ENCODE peak calls at places on chromosomes 4 and X, in ten cellular contexts. V is RWPE2, I is AG09309, O is AG10803, K is kidney epithelial cell, X is astrocyte, E is lower leg skin, B is endodermal cell, G is foreskin keratinocyte, A is fibroblast of the aortic adventitia. Q is an unnamed sample.
A peak's percentile ranks its signal among the peaks of the same experiment; 100 is the strongest.

GRCh38 chr4:87317527-87317926 is 5.2 kb downstream of the HSD17B13 start:
- DNase-seq in G (peak; percentile 17), B (no peak), X (no peak), A (peak; percentile 50), K (no peak), O (no peak), E (no peak), V (no peak), I (no peak), Q (peak; percentile 12)

GRCh38 chr4:111959202-111959601 is 186.1 kb upstream of the FAM241A start:
- DNase-seq in B (no peak), K (no peak), V (no peak), G (peak; percentile 38), I (no peak), A (peak; percentile 32), X (peak; percentile 21), O (peak; percentile 33), E (no peak), Q (no peak)

GRCh38 chr4:186981161-186981560 is 257.5 kb upstream of the FAT1 start:
- DNase-seq in B (no peak), O (peak; percentile 33), V (no peak), I (no peak), E (no peak), X (peak; percentile 6), G (no peak), A (peak; percentile 5), K (no peak), Q (no peak)

GRCh38 chr4:22410645-22411247 is 105.1 kb downstream of the ADGRA3 start:
- DNase-seq in X (no peak), G (no peak), E (no peak), A (peak; percentile 48), I (no peak), V (no peak), K (no peak), B (no peak), O (peak; percentile 17), Q (no peak)

GRCh38 chr4:80592950-80593349 is 257.4 kb downstream of the CFAP299 start:
- DNase-seq in V (no peak), O (no peak), A (no peak), G (no peak), I (no peak), B (no peak), K (no peak), E (no peak), X (no peak), Q (no peak)

GRCh38 chr4:29853843-29854242 is 866.3 kb upstream of the PCDH7 start:
- DNase-seq in B (peak; percentile 76), I (no peak), A (no peak), O (no peak), G (no peak), E (no peak), X (no peak), K (no peak), V (no peak), Q (no peak)

GRCh38 chr4:143558823-143559756 is 45.6 kb downstream of the SMARCA5 start:
- DNase-seq in E (peak; percentile 20), G (peak; percentile 39), V (peak; percentile 85), K (peak; percentile 18), O (peak; percentile 50), B (peak; percentile 95), I (peak; percentile 2), A (peak; percentile 43), X (peak; percentile 36), Q (peak; percentile 66)

GRCh38 chrX:23871905-23872546 is 35.7 kb downstream of the APOO start:
- DNase-seq in X (no peak), B (no peak), I (no peak), G (no peak), O (no peak), V (no peak), A (no peak), K (no peak), E (no peak), Q (no peak)

GRCh38 chr4:146247356-146247755 is 33.0 kb downstream of the REELD1 start:
- DNase-seq in I (no peak), B (no peak), G (no peak), E (no peak), K (no peak), X (no peak), O (no peak), A (no peak), V (no peak), Q (no peak)

GRCh38 chrX:107355533-107355932 is 93.9 kb upstream of the FRMPD3 start:
- DNase-seq in G (no peak), O (no peak), A (no peak), B (peak; percentile 78), I (no peak), K (no peak), X (no peak), V (no peak), E (no peak), Q (no peak)

GRCh38 chrX:29435396-29435795 is 780.0 kb upstream of the MAGEB2 start:
- DNase-seq in G (no peak), B (no peak), O (peak; percentile 0), V (no peak), I (no peak), E (no peak), K (no peak), X (peak; percentile 43), A (peak; percentile 5), Q (no peak)

GRCh38 chr4:184284742-184285141 is 67.1 kb upstream of the ENPP6 start:
- DNase-seq in X (no peak), E (no peak), V (no peak), K (no peak), I (no peak), O (no peak), B (no peak), G (no peak), A (no peak), Q (no peak)

GRCh38 chr4:184286346-184286745 is 68.7 kb upstream of the ENPP6 start:
- DNase-seq in B (no peak), A (peak; percentile 59), I (no peak), G (no peak), V (no peak), K (no peak), X (no peak), O (peak; percentile 53), E (no peak), Q (no peak)

GRCh38 chr4:184288451-184289178 is 70.9 kb upstream of the ENPP6 start:
- DNase-seq in I (no peak), E (no peak), K (no peak), B (no peak), A (no peak), O (no peak), X (no peak), V (no peak), G (no peak), Q (no peak)

GRCh38 chr4:184289179-184289535 is 71.5 kb upstream of the ENPP6 start:
- DNase-seq in X (no peak), B (no peak), V (no peak), G (no peak), I (no peak), E (no peak), O (no peak), A (no peak), K (no peak), Q (no peak)

GRCh38 chr4:184287697-184288255 is 70.1 kb upstream of the ENPP6 start:
- DNase-seq in K (no peak), I (peak; percentile 23), O (peak; percentile 45), E (no peak), V (no peak), B (peak; percentile 67), G (peak; percentile 33), X (no peak), A (peak; percentile 85), Q (peak; percentile 63)
- TF ChIP-seq CTCF in K (peak; percentile 28), I (peak; percentile 52), O (peak; percentile 41), E (no peak), V (peak; percentile 41), B (peak; percentile 20), G (peak; percentile 71), X (no peak), A (peak; percentile 39), Q (peak; percentile 50)

GRCh38 chrX:115591420-115591819 is 30.4 kb downstream of the PLS3 start:
- DNase-seq in O (no peak), G (no peak), B (no peak), E (no peak), V (no peak), K (no peak), X (no peak), I (no peak), A (no peak), Q (no peak)

GRCh38 chrX:115591856-115592842 is 31.2 kb downstream of the PLS3 start:
- DNase-seq in G (peak; percentile 55), V (no peak), E (no peak), B (peak; percentile 45), A (no peak), I (no peak), X (no peak), K (no peak), O (no peak), Q (no peak)

GRCh38 chrX:115588180-115588579 is 27.2 kb downstream of the PLS3 start:
- DNase-seq in E (no peak), B (no peak), A (peak; percentile 34), I (no peak), G (no peak), V (no peak), K (no peak), X (no peak), O (no peak), Q (no peak)

GRCh38 chrX:115592997-115593734 is 32.2 kb downstream of the PLS3 start:
- DNase-seq in V (no peak), A (peak; percentile 64), E (no peak), G (peak; percentile 55), I (no peak), B (no peak), O (peak; percentile 39), K (no peak), X (peak; percentile 56), Q (no peak)

GRCh38 chrX:115589419-115589818 is 28.4 kb downstream of the PLS3 start:
- DNase-seq in O (no peak), B (no peak), G (no peak), E (no peak), V (no peak), A (no peak), I (no peak), X (no peak), K (no peak), Q (no peak)
- TF ChIP-seq CTCF in O (no peak), B (no peak), G (no peak), E (no peak), V (no peak), A (no peak), I (no peak), X (no peak), K (no peak), Q (no peak)

DNA sequence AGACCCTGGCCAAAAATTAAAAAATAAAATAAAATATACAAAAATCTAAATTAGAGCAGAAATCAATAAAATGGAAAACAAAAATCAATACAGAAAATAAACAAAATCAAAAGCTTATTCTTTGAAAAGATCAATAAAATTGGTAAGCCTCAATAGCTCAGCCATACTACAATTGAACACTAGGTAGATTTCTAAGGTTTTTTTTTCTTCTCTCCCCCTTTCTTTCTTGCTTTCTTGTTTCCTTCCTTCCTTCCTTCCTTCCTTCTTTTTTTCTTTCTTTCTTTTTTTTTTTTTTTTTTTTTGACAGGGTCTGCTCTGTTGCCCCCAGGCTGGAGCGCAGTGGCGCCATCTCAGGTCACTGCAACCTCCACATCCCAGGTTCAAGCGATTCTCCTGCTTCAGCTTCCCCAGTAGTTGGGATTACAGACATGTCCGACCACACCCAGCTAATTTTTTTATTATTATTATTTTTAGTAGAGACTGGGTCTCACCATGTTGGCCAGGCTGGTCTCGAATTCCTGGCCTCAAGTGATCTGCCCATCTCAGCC is 23.4 kb upstream of the PPP3CA start:
- DNase-seq in I (no peak), A (no peak), V (no peak), G (no peak), X (no peak), B (peak; percentile 70), O (no peak), K (no peak), E (no peak), Q (no peak)
- TF ChIP-seq CTCF in I (no peak), A (no peak), V (no peak), G (no peak), X (no peak), B (peak; percentile 58), O (no peak), K (no peak), E (no peak), Q (no peak)

GRCh38 chr4:165351359-165352130 is 24.1 kb downstream of the MSMO1 start:
- DNase-seq in I (no peak), G (no peak), K (no peak), V (no peak), O (no peak), A (no peak), X (no peak), B (peak; percentile 75), E (no peak), Q (peak; percentile 21)
- TF ChIP-seq CTCF in I (no peak), G (no peak), K (no peak), V (no peak), O (no peak), A (no peak), X (no peak), B (peak; percentile 57), E (no peak), Q (no peak)

Q was measured in retinal pigment epithelial cell.